ENCODE peak calls at places on chromosomes 1 and 21, in four cellular contexts. Z, O, D and B are unnamed samples.

GRCh38 chr1:202076050-202076511 is 46.6 kb upstream of the GPR37L1 start:
- DNase-seq in Z (no peak), O (no peak), D (no peak), B (no peak)

GRCh38 chr1:113147073-113147625 is 74.2 kb downstream of the LRIG2 start:
- DNase-seq in Z (no peak), O (no peak), D (no peak), B (no peak)

GRCh38 chr1:116334015-116334547 is 39.0 kb upstream of the ATP1A1 start:
- DNase-seq in Z (no peak), O (no peak), D (no peak), B (no peak)

GRCh38 chr1:41695118-41695517 is 210.6 kb upstream of the EDN2 start:
- DNase-seq in Z (no peak), O (no peak), D (no peak), B (no peak)

GRCh38 chr1:172885976-172886375 is 164.8 kb downstream of the TNFSF18 start:
- DNase-seq in Z (no peak), O (no peak), D (no peak), B (no peak)

GRCh38 chr1:236495359-236496120 is 28.2 kb upstream of the LGALS8 start:
- DNase-seq in Z (no peak), O (no peak), D (no peak), B (no peak)

GRCh38 chr1:232084584-232085223 is 458.1 kb downstream of the DISC1 start:
- DNase-seq in Z (no peak), O (no peak), D (peak), B (no peak)

GRCh38 chr1:176853503-176853902 is 311.0 kb downstream of the ASTN1 start:
- DNase-seq in Z (no peak), O (no peak), D (no peak), B (no peak)

GRCh38 chr1:43924516-43924915 is 9.1 kb upstream of the ARTN start:
- DNase-seq in Z (no peak), O (no peak), D (no peak), B (no peak)

GRCh38 chr21:41504030-41504429 is 3.9 kb downstream of the TMPRSS2 start:
- DNase-seq in Z (no peak), O (no peak), D (no peak), B (no peak)

GRCh38 chr21:35203093-35204021 is 154.3 kb upstream of the RUNX1 start:
- DNase-seq in Z (no peak), O (no peak), D (no peak), B (no peak)

GRCh38 chr1:9720785-9721605 is 69.5 kb downstream of the PIK3CD start:
- DNase-seq in Z (no peak), O (no peak), D (no peak), B (no peak)

GRCh38 chr1:83017701-83018100 is 981.2 kb downstream of the TTLL7 start:
- DNase-seq in Z (no peak), O (no peak), D (no peak), B (no peak)

GRCh38 chr1:22077728-22078127 is 25.2 kb downstream of the CDC42 start:
- DNase-seq in Z (no peak), O (no peak), D (no peak), B (no peak)

GRCh38 chr21:37800496-37801061 is 115.7 kb downstream of the KCNJ6 start:
- DNase-seq in Z (no peak), O (no peak), D (no peak), B (no peak)

GRCh38 chr1:11515403-11516300 is 36.7 kb downstream of the DISP3 start:
- DNase-seq in Z (no peak), O (no peak), D (no peak), B (no peak)

GRCh38 chr21:36589352-36589971 is 109.5 kb upstream of the SIM2 start:
- DNase-seq in Z (peak), O (peak), D (no peak), B (peak)

GRCh38 chr1:227944931-227945890 is 2.5 kb downstream of the WNT9A start:
- DNase-seq in Z (no peak), O (peak), D (no peak), B (no peak)

GRCh38 chr1:228666686-228667085 is 68.6 kb upstream of the RHOU start:
- DNase-seq in Z (no peak), O (no peak), D (no peak), B (no peak)

GRCh38 chr1:2412773-2413494 is 570 bp upstream of the PEX10 start:
- DNase-seq in Z (no peak), O (peak), D (no peak), B (peak)

GRCh38 chr1:200131551-200132125 is 104.1 kb downstream of the NR5A2 start:
- DNase-seq in Z (no peak), O (no peak), D (no peak), B (no peak)

GRCh38 chr1:69929278-69930057 is 275.9 kb downstream of the LRRC40 start:
- DNase-seq in Z (no peak), O (no peak), D (no peak), B (no peak)

GRCh38 chr1:99645699-99646531 is at the start of gene PALMD:
- DNase-seq in Z (no peak), O (no peak), D (no peak), B (no peak)

GRCh38 chr1:187928288-187928687 is 1099.5 kb downstream of the PLA2G4A start:
- DNase-seq in Z (no peak), O (no peak), D (peak), B (no peak)

GRCh38 chr1:163614346-163614745 is 292.6 kb downstream of the NUF2 start:
- DNase-seq in Z (no peak), O (no peak), D (no peak), B (no peak)

GRCh38 chr1:205670611-205671430 is 9.5 kb downstream of the SLC45A3 start:
- DNase-seq in Z (no peak), O (no peak), D (no peak), B (no peak)

GRCh38 chr1:32249831-32250525 is 1.1 kb upstream of the LCK start:
- DNase-seq in Z (peak), O (peak), D (no peak), B (peak)
- TF ChIP-seq TAF1 in Z (peak), O (no peak), D (no peak), B (no peak)

GRCh38 chr1:88877911-88878310 is 13.5 kb downstream of the GTF2B start:
- DNase-seq in Z (no peak), O (no peak), D (no peak), B (no peak)
- TF ChIP-seq POLR2AphosphoS5 in Z (no peak), O (no peak), D (no peak), B (no peak)

DNA sequence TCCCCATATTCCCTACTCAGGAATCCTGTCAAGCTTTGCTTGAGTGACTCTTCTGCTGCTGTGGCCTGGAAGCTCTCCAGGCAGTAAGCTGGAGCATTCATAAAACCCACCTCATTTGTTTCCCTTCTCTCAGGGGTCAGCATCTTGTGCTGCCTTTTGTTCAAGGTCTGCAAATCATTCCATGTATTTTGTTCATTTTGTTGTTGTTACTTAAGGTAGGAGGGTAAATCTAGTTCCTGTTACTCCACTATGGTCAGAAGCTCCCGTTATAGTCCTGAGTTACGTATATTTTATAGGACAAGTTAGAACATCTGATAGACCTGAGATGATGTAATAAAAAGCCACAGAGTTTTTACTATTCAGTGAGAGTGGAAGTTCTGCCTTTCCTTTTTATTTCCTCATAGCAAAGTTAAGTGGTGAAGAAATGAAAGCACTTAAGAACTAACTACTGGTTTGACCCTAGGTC is 9.9 kb downstream of the SYNJ1 start:
- DNase-seq in Z (no peak), O (no peak), D (no peak), B (no peak)
- TF ChIP-seq TAF1 in Z (no peak), O (no peak), D (no peak), B (no peak)

GRCh38 chr1:32013386-32014198 is at the start of gene KHDRBS1:
- DNase-seq in Z (peak), O (peak), D (peak), B (peak)
- TF ChIP-seq POLR2AphosphoS5 in Z (peak), O (peak), D (peak), B (peak)